ENCODE peak calls at places on chromosomes 5 and 9, in four cellular contexts. S is amniotic stem cell; T is NCI-H2081; R is stimulated activated naive CD8-positive, alpha-beta T cell treated with anti-CD3 and anti-CD28 coated beads, Interleukin-15, Interleukin-2, amounts not matched to agents 100 U/mL and 50 U/mL, for 24 hours. M is an unnamed sample.

GRCh38 chr9:138049085-138049778 is 171.7 kb downstream of the CACNA1B start:
- DNase-seq in S (no peak), R (no peak), T (no peak), M (no peak)

GRCh38 chr9:4079906-4080305 is 220.0 kb downstream of the GLIS3 start:
- DNase-seq in S (no peak), R (no peak), T (no peak), M (no peak)

GRCh38 chr9:15243086-15243485 is 63.9 kb downstream of the TTC39B start:
- DNase-seq in R (no peak), T (no peak), S (no peak), M (no peak)

GRCh38 chr5:10229306-10230048 is 20.2 kb downstream of the ATPSCKMT start:
- DNase-seq in R (no peak), T (peak; percentile 15), S (peak; percentile 16), M (no peak)

GRCh38 chr5:23139338-23140171 is 286.4 kb upstream of the CDH12 start:
- DNase-seq in R (no peak), T (peak; percentile 67), S (no peak), M (no peak)

GRCh38 chr5:143887901-143888648 is 76.1 kb downstream of the HMHB1 start:
- DNase-seq in S (no peak), R (no peak), T (no peak), M (no peak)

GRCh38 chr9:136964171-136964689 is 12.2 kb downstream of the LCN12 start:
- DNase-seq in S (no peak), R (no peak), T (no peak), M (no peak)

GRCh38 chr9:23438299-23438907 is 387.6 kb downstream of the ELAVL2 start:
- DNase-seq in R (no peak), T (no peak), S (no peak), M (no peak)

GRCh38 chr9:136007906-136008692 is 46.9 kb upstream of the UBAC1 start:
- DNase-seq in T (no peak), S (peak; percentile 25), R (no peak), M (no peak)

GRCh38 chr9:104108315-104108714 is 14.2 kb downstream of the SMC2 start:
- DNase-seq in T (no peak), R (no peak), S (no peak), M (no peak)

GRCh38 chr5:137095597-137095996 is 403.5 kb downstream of the SPOCK1 start:
- DNase-seq in S (no peak), R (no peak), T (no peak), M (no peak)

GRCh38 chr5:543755-544674 is 19.8 kb upstream of the SLC9A3 start:
- DNase-seq in R (peak; percentile 70), S (no peak), T (no peak), M (peak; percentile 83)

GRCh38 chr5:11719888-11720481 is 184.3 kb downstream of the CTNND2 start:
- DNase-seq in S (no peak), R (no peak), T (peak; percentile 91), M (peak; percentile 14)

GRCh38 chr9:35651964-35652828 is 1.5 kb upstream of the SIT1 start:
- DNase-seq in R (no peak), T (peak; percentile 18), S (no peak), M (no peak)

GRCh38 chr5:169071-169727 is 22.1 kb upstream of the LRRC14B start:
- DNase-seq in S (peak; percentile 79), R (no peak), T (no peak), M (peak; percentile 74)

GRCh38 chr5:135729582-135729879 is 104.9 kb upstream of the SLC25A48 start:
- DNase-seq in T (no peak), S (no peak), R (no peak), M (no peak)

GRCh38 chr5:164392531-164392930 is 887.1 kb downstream of the MAT2B start:
- DNase-seq in S (no peak), T (no peak), R (no peak), M (no peak)

GRCh38 chr5:176740131-176740701 is 70.1 kb upstream of the UNC5A start:
- DNase-seq in T (peak; percentile 34), R (no peak), S (no peak), M (no peak)

GRCh38 chr5:32949571-32949970 is 238.4 kb downstream of the NPR3 start:
- DNase-seq in T (no peak), R (no peak), S (no peak), M (no peak)

GRCh38 chr9:114280636-114281315 is 42.1 kb upstream of the ORM1 start:
- DNase-seq in T (no peak), R (no peak), S (no peak), M (no peak)

GRCh38 chr9:89445801-89446228 is 52.1 kb downstream of the SEMA4D start:
- DNase-seq in S (no peak), R (no peak), T (no peak), M (no peak)

GRCh38 chr5:175840050-175840841 is 31.1 kb upstream of the CPLX2 start:
- DNase-seq in T (no peak), R (no peak), S (no peak), M (no peak)

GRCh38 chr5:148903587-148903986 is 77.2 kb downstream of the ADRB2 start:
- DNase-seq in R (no peak), T (no peak), S (no peak), M (no peak)

GRCh38 chr5:116453920-116454319 is 120.7 kb downstream of the SEMA6A start:
- DNase-seq in T (no peak), R (no peak), S (no peak), M (no peak)

M was measured in CMK.